ENCODE peak calls at places on chromosomes 11 and 22, in eight cellular contexts. K, V, X, S, L, U, E and C are unnamed samples.

GRCh38 chr11:3136542-3137455 is 28.3 kb downstream of the OSBPL5 start:
- DNase-seq in L (no peak), E (no peak), U (no peak), K (no peak), V (no peak), X (no peak), S (no peak), C (peak)

GRCh38 chr11:33777906-33778305 is 3.6 kb upstream of the FBXO3 start:
- DNase-seq in E (no peak), K (no peak), V (no peak), S (no peak), L (no peak), X (no peak), U (no peak), C (no peak)

GRCh38 chr22:30920407-30920806 is 48.2 kb downstream of the MORC2 start:
- DNase-seq in S (peak), E (peak), X (peak), U (peak), K (peak), L (peak), V (peak), C (peak)

GRCh38 chr11:86773878-86774277 is 26.5 kb upstream of the PRSS23 start:
- DNase-seq in S (no peak), K (no peak), E (no peak), X (no peak), U (no peak), L (no peak), V (no peak), C (no peak)

GRCh38 chr11:22677153-22677890 is 10.9 kb downstream of the GAS2 start:
- DNase-seq in L (no peak), X (no peak), E (no peak), V (no peak), U (no peak), S (no peak), K (no peak), C (peak)

GRCh38 chr11:35182317-35182939 is 43.5 kb downstream of the CD44 start:
- DNase-seq in L (no peak), E (no peak), V (no peak), U (no peak), S (no peak), X (peak), K (peak), C (no peak)

GRCh38 chr11:105168457-105168856 is 28.9 kb upstream of the CARD18 start:
- DNase-seq in K (no peak), S (no peak), X (peak), E (no peak), V (no peak), U (no peak), L (no peak), C (no peak)

GRCh38 chr11:121844016-121844415 is 272.0 kb downstream of the BLID start:
- DNase-seq in E (no peak), K (no peak), U (no peak), L (no peak), X (no peak), S (no peak), V (no peak), C (no peak)

GRCh38 chr11:100777118-100777517 is 90.0 kb downstream of the ARHGAP42 start:
- DNase-seq in L (no peak), K (no peak), X (no peak), E (no peak), V (no peak), U (no peak), S (no peak), C (no peak)

GRCh38 chr22:31086703-31087330 is 5.7 kb downstream of the SMTN start:
- DNase-seq in E (no peak), V (no peak), X (no peak), L (no peak), U (no peak), K (no peak), S (no peak), C (no peak)

GRCh38 chr11:131146817-131147490 is 223.5 kb upstream of the NTM start:
- DNase-seq in K (no peak), E (no peak), L (no peak), S (no peak), V (no peak), X (peak), U (no peak), C (no peak)